ENCODE peak calls at places on chromosomes 4 and X, in six cellular contexts. R, K, L, V, U and O are unnamed samples.

GRCh38 chr4:70901607-70901983 is 574 bp upstream of the MOB1B start:
- DNase-seq in R (no peak), L (no peak), V (no peak), U (no peak), K (no peak), O (no peak)

GRCh38 chrX:43878902-43879526 is 3.2 kb downstream of the MAOB start:
- DNase-seq in R (no peak), V (no peak), L (no peak), U (no peak), K (no peak), O (no peak)

GRCh38 chr4:1825326-1825725 is 30.6 kb downstream of the LETM1 start:
- DNase-seq in U (no peak), V (no peak), L (no peak), K (no peak), R (no peak), O (no peak)

GRCh38 chr4:118032691-118033090 is 1.6 kb upstream of the NDST3 start:
- DNase-seq in V (peak), K (no peak), R (peak), L (no peak), U (no peak), O (no peak)

GRCh38 chr4:545612-546011 is 30.5 kb downstream of the TMEM271 start:
- DNase-seq in L (peak), V (no peak), U (no peak), K (no peak), R (no peak), O (no peak)

GRCh38 chr4:145814246-145814645 is 124.4 kb downstream of the ZNF827 start:
- DNase-seq in R (no peak), U (no peak), V (no peak), L (no peak), K (no peak), O (no peak)

GRCh38 chrX:64394059-64394873 is 986 bp downstream of the MTMR8 start:
- DNase-seq in R (no peak), U (no peak), V (no peak), L (no peak), K (no peak), O (no peak)

GRCh38 chrX:67544871-67545771 is 1.3 kb downstream of the AR start:
- DNase-seq in V (no peak), R (no peak), K (no peak), U (no peak), L (no peak), O (no peak)

GRCh38 chr4:80803337-80803736 is 227.2 kb upstream of the BMP3 start:
- DNase-seq in R (no peak), L (no peak), K (no peak), V (no peak), U (no peak), O (no peak)

GRCh38 chr4:88661724-88662123 is 35.9 kb downstream of the NAP1L5 start:
- DNase-seq in U (no peak), V (peak), R (no peak), L (no peak), K (no peak), O (no peak)

GRCh38 chr4:168674869-168675268 is 178.0 kb downstream of the PALLD start:
- DNase-seq in L (no peak), K (peak), R (no peak), U (no peak), V (no peak), O (no peak)

GRCh38 chr4:22736912-22737311 is 44.2 kb downstream of the GBA3 start:
- DNase-seq in U (no peak), L (no peak), R (no peak), V (no peak), K (no peak), O (no peak)

GRCh38 chr4:37389967-37390580 is 145.5 kb downstream of the NWD2 start:
- DNase-seq in L (no peak), V (peak), R (peak), U (peak), K (peak), O (no peak)

GRCh38 chr4:57043304-57044251 is 64.9 kb downstream of the POLR2B start:
- DNase-seq in U (no peak), K (no peak), V (peak), R (no peak), L (no peak), O (no peak)

GRCh38 chrX:28920554-28920953 is 333.3 kb downstream of the IL1RAPL1 start:
- DNase-seq in R (peak), U (no peak), L (no peak), V (no peak), K (no peak), O (no peak)

GRCh38 chrX:66163849-66164401 is at the start of gene HEPH:
- DNase-seq in U (no peak), K (no peak), V (no peak), R (no peak), L (no peak), O (peak)

GRCh38 chrX:139642241-139642927 is 65.6 kb downstream of the MCF2 start:
- DNase-seq in K (no peak), V (no peak), R (no peak), U (no peak), L (no peak), O (no peak)

GRCh38 chrX:2707334-2707760 is 16.3 kb downstream of the CD99 start:
- DNase-seq in K (peak), U (peak), R (no peak), L (no peak), V (peak), O (peak)

GRCh38 chrX:134551365-134552095 is 91.6 kb downstream of the HPRT1 start:
- DNase-seq in L (no peak), U (no peak), R (no peak), K (no peak), V (no peak), O (no peak)

GRCh38 chrX:151488677-151489076 is 74.8 kb upstream of the PASD1 start:
- DNase-seq in K (peak), U (no peak), V (peak), L (no peak), R (peak), O (no peak)

GRCh38 chr4:175614880-175615279 is 197.2 kb downstream of the GPM6A start:
- DNase-seq in R (no peak), K (no peak), U (no peak), V (no peak), L (no peak), O (no peak)

GRCh38 chrX:107935664-107936433 is 46.3 kb downstream of the TEX13B start:
- DNase-seq in U (no peak), R (no peak), V (peak), K (no peak), L (no peak), O (no peak)

GRCh38 chrX:95505721-95506120 is 1178.9 kb upstream of the DIAPH2 start:
- DNase-seq in R (no peak), U (no peak), L (no peak), V (no peak), K (no peak), O (no peak)

GRCh38 chr4:8544741-8545438 is 35.3 kb upstream of the GPR78 start:
- DNase-seq in U (no peak), L (peak), R (no peak), V (no peak), K (no peak), O (no peak)

GRCh38 chr4:107423677-107424405 is 296.2 kb downstream of the PAPSS1 start:
- DNase-seq in L (no peak), R (no peak), K (no peak), V (peak), U (no peak), O (no peak)

GRCh38 chr4:788006-788635 is 37.8 kb downstream of the CPLX1 start:
- DNase-seq in R (no peak), L (no peak), U (no peak), V (no peak), K (no peak), O (no peak)

GRCh38 chr4:8086751-8087445 is 71.7 kb downstream of the ABLIM2 start:
- DNase-seq in R (no peak), K (no peak), U (no peak), V (no peak), L (no peak), O (no peak)

GRCh38 chr4:180057198-180057821 is 2185.9 kb upstream of the TENM3 start:
- DNase-seq in R (peak), V (no peak), K (peak), U (no peak), L (no peak), O (no peak)

GRCh38 chrX:38612281-38612680 is 50.9 kb downstream of the TSPAN7 start:
- DNase-seq in V (no peak), U (no peak), L (no peak), K (no peak), R (no peak), O (no peak)

GRCh38 chr4:48651869-48652447 is 128.1 kb downstream of the FRYL start:
- DNase-seq in V (no peak), R (no peak), K (no peak), L (no peak), U (no peak), O (no peak)